ENCODE peak calls at places on chromosomes 13 and 19, in five cellular contexts. D is fibroblast of lung, W is cardiac muscle cell, A is gastrocnemius medialis, T is GM13976. U is an unnamed sample.

GRCh38 chr13:94610475-94610874 is 8.8 kb downstream of the GPR180 start:
- DNase-seq in D (no peak), W (no peak), A (no peak), T (no peak), U (no peak)

GRCh38 chr13:30856004-30856790 is 49.9 kb upstream of the MEDAG start:
- DNase-seq in D (no peak), W (no peak), A (no peak), T (no peak), U (no peak)

GRCh38 chr19:34145741-34146202 is 26.5 kb upstream of the LSM14A start:
- DNase-seq in D (peak), W (peak), A (no peak), T (peak), U (peak)

GRCh38 chr13:99434258-99434788 is 66.9 kb upstream of the TM9SF2 start:
- DNase-seq in D (no peak), W (no peak), A (no peak), T (no peak), U (no peak)

GRCh38 chr13:89061821-89062220 is 1390.7 kb downstream of the SLITRK5 start:
- DNase-seq in D (no peak), W (no peak), A (no peak), T (no peak), U (no peak)

GRCh38 chr19:5952193-5953033 is 25.5 kb downstream of the RANBP3 start:
- DNase-seq in D (no peak), W (no peak), A (no peak), T (no peak), U (no peak)

GRCh38 chr19:46351241-46352041 is 4.6 kb downstream of the PPP5C start:
- DNase-seq in D (peak), W (peak), A (peak), T (peak), U (no peak)

GRCh38 chr13:82593239-82593638 is 1289.0 kb downstream of the SLITRK1 start:
- DNase-seq in D (no peak), W (no peak), A (no peak), T (no peak), U (no peak)

GRCh38 chr13:59487883-59488282 is 675.8 kb downstream of the DIAPH3 start:
- DNase-seq in D (no peak), W (no peak), A (no peak), T (no peak), U (no peak)
- TF ChIP-seq CTCF in D (no peak), W (no peak), A (no peak), T (no peak), U (no peak)

GRCh38 chr13:49494645-49495044 is 1.1 kb upstream of the PHF11 start:
- DNase-seq in D (no peak), W (no peak), A (no peak), T (no peak), U (no peak)
- TF ChIP-seq CTCF in D (no peak), W (no peak), A (no peak), T (no peak), U (no peak)

GRCh38 chr19:35476149-35476548 is 14.1 kb downstream of the KRTDAP start:
- DNase-seq in D (no peak), W (no peak), A (no peak), T (no peak), U (no peak)
- TF ChIP-seq CTCF in D (no peak), W (peak), A (no peak), T (no peak), U (no peak)

GRCh38 chr19:38838986-38839761 is 7.6 kb upstream of the ECH1 start:
- DNase-seq in D (no peak), W (no peak), A (peak), T (no peak), U (no peak)

GRCh38 chr19:38837304-38837626 is 5.7 kb upstream of the ECH1 start:
- DNase-seq in D (no peak), W (no peak), A (no peak), T (no peak), U (no peak)

GRCh38 chr19:38837656-38838121 is 6.1 kb upstream of the ECH1 start:
- DNase-seq in D (peak), W (no peak), A (no peak), T (no peak), U (no peak)

GRCh38 chr19:38839816-38840582 is 8.4 kb upstream of the ECH1 start:
- DNase-seq in D (peak), W (no peak), A (peak), T (no peak), U (no peak)

GRCh38 chr19:38838208-38838985 is 6.8 kb upstream of the ECH1 start:
- DNase-seq in D (no peak), W (no peak), A (peak), T (no peak), U (no peak)
- TF ChIP-seq CTCF in D (no peak), W (no peak), A (peak), T (no peak), U (no peak)

U was measured in D721Med.